ENCODE peak calls at places on chromosomes 12 and 14, in four cellular contexts. L, Q, O and D are unnamed samples.

GRCh38 chr12:124548854-124549378 is 18.5 kb downstream of the NCOR2 start:
- DNase-seq in Q (peak; percentile 58), O (peak; percentile 53), L (no peak), D (no peak)

GRCh38 chr14:57818511-57818910 is 47.4 kb downstream of the SLC35F4 start:
- DNase-seq in Q (no peak), L (no peak), O (no peak), D (no peak)

GRCh38 chr14:41505491-41505890 is 101.2 kb upstream of the LRFN5 start:
- DNase-seq in Q (peak; percentile 10), O (no peak), L (no peak), D (no peak)

GRCh38 chr12:67572492-67572891 is 76.1 kb upstream of the DYRK2 start:
- DNase-seq in O (peak; percentile 28), Q (no peak), L (no peak), D (no peak)

GRCh38 chr12:72330291-72330690 is 58.1 kb downstream of the TRHDE start:
- DNase-seq in Q (peak; percentile 69), L (no peak), O (no peak), D (no peak)

GRCh38 chr14:23487216-23487615 is 17.7 kb downstream of the NGDN start:
- DNase-seq in O (no peak), L (no peak), Q (no peak), D (no peak)

GRCh38 chr12:120961604-120962486 is 16.5 kb upstream of the HNF1A start:
- DNase-seq in L (no peak), O (peak; percentile 32), Q (no peak), D (no peak)

GRCh38 chr12:26789731-26790644 is 43.0 kb downstream of the ITPR2 start:
- DNase-seq in Q (peak; percentile 86), L (no peak), O (peak; percentile 86), D (no peak)

GRCh38 chr14:84468153-84468552 is 1061.8 kb upstream of the FLRT2 start:
- DNase-seq in L (no peak), O (no peak), Q (no peak), D (no peak)

GRCh38 chr12:102629262-102629888 is 149.0 kb upstream of the IGF1 start:
- DNase-seq in Q (no peak), L (no peak), O (no peak), D (no peak)

GRCh38 chr14:65639216-65639615 is 226.7 kb downstream of the FUT8 start:
- DNase-seq in O (no peak), L (no peak), Q (peak; percentile 13), D (no peak)

GRCh38 chr14:26709019-26709418 is 111.2 kb upstream of the NOVA1 start:
- DNase-seq in L (no peak), O (no peak), Q (no peak), D (no peak)

GRCh38 chr12:12582895-12583303 is 20.2 kb upstream of the DUSP16 start:
- DNase-seq in O (no peak), L (no peak), Q (peak; percentile 39), D (no peak)

GRCh38 chr14:62988967-62989366 is 56.3 kb downstream of the KCNH5 start:
- DNase-seq in Q (peak; percentile 0), L (no peak), O (no peak), D (no peak)

GRCh38 chr12:32535260-32535999 is 136.1 kb downstream of the FGD4 start:
- DNase-seq in O (peak; percentile 48), Q (peak; percentile 77), L (no peak), D (no peak)

GRCh38 chr14:98931911-98932310 is 340.1 kb downstream of the BCL11B start:
- DNase-seq in Q (no peak), O (no peak), L (peak; percentile 56), D (no peak)

GRCh38 chr14:75831971-75832370 is 149.8 kb downstream of the TGFB3 start:
- DNase-seq in Q (peak; percentile 69), O (no peak), L (no peak), D (no peak)

GRCh38 chr12:110639336-110640178 is 25.6 kb downstream of the TCTN1 start:
- DNase-seq in Q (peak; percentile 83), O (peak; percentile 49), L (no peak), D (no peak)